ENCODE peak calls at places on chromosomes 5 and 9, in nine cellular contexts. One of them, this sample, is unnamed.

GRCh38 chr5:6755941-6756340 is 42.7 kb downstream of the TENT4A start:
- DNase-seq in H4: no peak
- DNase-seq in stimulated activated CD8-positive, alpha-beta memory T cell treated with anti-CD3 and anti-CD28 coated beads, Interleukin-15, amount 100 ng/mL, for 24 hours: no peak
- DNase-seq in mucosa of gallbladder: no peak
- DNase-seq in NCI-H2081: no peak
- DNase-seq in HuH-7: no peak
- DNase-seq in GM12865: no peak
- DNase-seq in activated CD4-positive, alpha-beta memory T cell treated with anti-CD3 and anti-CD28 coated beads, Interleukin-2, amount 10 ng/mL, durations not matched to agents 7 days and 5 days: no peak
- DNase-seq in RCC 7860: no peak
- DNase-seq in this sample: no peak

GRCh38 chr9:87950765-87951488 is 23.4 kb downstream of the CDK20 start:
- DNase-seq in H4: peak
- DNase-seq in stimulated activated CD8-positive, alpha-beta memory T cell treated with anti-CD3 and anti-CD28 coated beads, Interleukin-15, amount 100 ng/mL, for 24 hours: no peak
- DNase-seq in mucosa of gallbladder: no peak
- DNase-seq in NCI-H2081: no peak
- DNase-seq in HuH-7: peak
- DNase-seq in GM12865: peak
- DNase-seq in activated CD4-positive, alpha-beta memory T cell treated with anti-CD3 and anti-CD28 coated beads, Interleukin-2, amount 10 ng/mL, durations not matched to agents 7 days and 5 days: no peak
- DNase-seq in RCC 7860: no peak
- DNase-seq in this sample: no peak

GRCh38 chr5:97854871-97855762 is 672.1 kb upstream of the RIOK2 start:
- DNase-seq in H4: peak
- DNase-seq in stimulated activated CD8-positive, alpha-beta memory T cell treated with anti-CD3 and anti-CD28 coated beads, Interleukin-15, amount 100 ng/mL, for 24 hours: no peak
- DNase-seq in mucosa of gallbladder: no peak
- DNase-seq in NCI-H2081: no peak
- DNase-seq in HuH-7: no peak
- DNase-seq in GM12865: no peak
- DNase-seq in activated CD4-positive, alpha-beta memory T cell treated with anti-CD3 and anti-CD28 coated beads, Interleukin-2, amount 10 ng/mL, durations not matched to agents 7 days and 5 days: no peak
- DNase-seq in RCC 7860: no peak
- DNase-seq in this sample: peak

GRCh38 chr9:109331353-109331752 is 10.5 kb upstream of the EPB41L4B start:
- DNase-seq in H4: peak
- DNase-seq in stimulated activated CD8-positive, alpha-beta memory T cell treated with anti-CD3 and anti-CD28 coated beads, Interleukin-15, amount 100 ng/mL, for 24 hours: no peak
- DNase-seq in mucosa of gallbladder: peak
- DNase-seq in NCI-H2081: no peak
- DNase-seq in HuH-7: no peak
- DNase-seq in GM12865: no peak
- DNase-seq in activated CD4-positive, alpha-beta memory T cell treated with anti-CD3 and anti-CD28 coated beads, Interleukin-2, amount 10 ng/mL, durations not matched to agents 7 days and 5 days: no peak
- DNase-seq in RCC 7860: no peak
- DNase-seq in this sample: no peak

GRCh38 chr9:122261469-122261881 is 3.2 kb downstream of the RBM18 start:
- DNase-seq in H4: peak
- DNase-seq in stimulated activated CD8-positive, alpha-beta memory T cell treated with anti-CD3 and anti-CD28 coated beads, Interleukin-15, amount 100 ng/mL, for 24 hours: no peak
- DNase-seq in mucosa of gallbladder: peak
- DNase-seq in NCI-H2081: no peak
- DNase-seq in HuH-7: peak
- DNase-seq in GM12865: no peak
- DNase-seq in activated CD4-positive, alpha-beta memory T cell treated with anti-CD3 and anti-CD28 coated beads, Interleukin-2, amount 10 ng/mL, durations not matched to agents 7 days and 5 days: no peak
- DNase-seq in RCC 7860: no peak
- DNase-seq in this sample: no peak

GRCh38 chr9:128593856-128594255 is 41.5 kb downstream of the SPTAN1 start:
- DNase-seq in H4: no peak
- DNase-seq in stimulated activated CD8-positive, alpha-beta memory T cell treated with anti-CD3 and anti-CD28 coated beads, Interleukin-15, amount 100 ng/mL, for 24 hours: no peak
- DNase-seq in mucosa of gallbladder: no peak
- DNase-seq in NCI-H2081: no peak
- DNase-seq in HuH-7: no peak
- DNase-seq in GM12865: no peak
- DNase-seq in activated CD4-positive, alpha-beta memory T cell treated with anti-CD3 and anti-CD28 coated beads, Interleukin-2, amount 10 ng/mL, durations not matched to agents 7 days and 5 days: no peak
- DNase-seq in RCC 7860: no peak
- DNase-seq in this sample: no peak

GRCh38 chr5:180467028-180467427 is 27.2 kb upstream of the CNOT6 start:
- DNase-seq in H4: peak
- DNase-seq in stimulated activated CD8-positive, alpha-beta memory T cell treated with anti-CD3 and anti-CD28 coated beads, Interleukin-15, amount 100 ng/mL, for 24 hours: no peak
- DNase-seq in mucosa of gallbladder: peak
- DNase-seq in NCI-H2081: no peak
- DNase-seq in HuH-7: no peak
- DNase-seq in GM12865: no peak
- DNase-seq in activated CD4-positive, alpha-beta memory T cell treated with anti-CD3 and anti-CD28 coated beads, Interleukin-2, amount 10 ng/mL, durations not matched to agents 7 days and 5 days: no peak
- DNase-seq in RCC 7860: peak
- DNase-seq in this sample: no peak

GRCh38 chr5:115379622-115380344 is 83.3 kb upstream of the CCDC112 start:
- DNase-seq in H4: no peak
- DNase-seq in stimulated activated CD8-positive, alpha-beta memory T cell treated with anti-CD3 and anti-CD28 coated beads, Interleukin-15, amount 100 ng/mL, for 24 hours: no peak
- DNase-seq in mucosa of gallbladder: peak
- DNase-seq in NCI-H2081: peak
- DNase-seq in HuH-7: no peak
- DNase-seq in GM12865: peak
- DNase-seq in activated CD4-positive, alpha-beta memory T cell treated with anti-CD3 and anti-CD28 coated beads, Interleukin-2, amount 10 ng/mL, durations not matched to agents 7 days and 5 days: peak
- DNase-seq in RCC 7860: peak
- DNase-seq in this sample: no peak

GRCh38 chr9:117414220-117414905 is 494 bp downstream of the ASTN2 start:
- DNase-seq in H4: no peak
- DNase-seq in stimulated activated CD8-positive, alpha-beta memory T cell treated with anti-CD3 and anti-CD28 coated beads, Interleukin-15, amount 100 ng/mL, for 24 hours: no peak
- DNase-seq in mucosa of gallbladder: no peak
- DNase-seq in NCI-H2081: peak
- DNase-seq in HuH-7: peak
- DNase-seq in GM12865: peak
- DNase-seq in activated CD4-positive, alpha-beta memory T cell treated with anti-CD3 and anti-CD28 coated beads, Interleukin-2, amount 10 ng/mL, durations not matched to agents 7 days and 5 days: no peak
- DNase-seq in RCC 7860: no peak
- DNase-seq in this sample: no peak

GRCh38 chr5:123718238-123718637 is 206.3 kb downstream of the CSNK1G3 start:
- DNase-seq in H4: no peak
- DNase-seq in stimulated activated CD8-positive, alpha-beta memory T cell treated with anti-CD3 and anti-CD28 coated beads, Interleukin-15, amount 100 ng/mL, for 24 hours: no peak
- DNase-seq in mucosa of gallbladder: no peak
- DNase-seq in NCI-H2081: no peak
- DNase-seq in HuH-7: no peak
- DNase-seq in GM12865: no peak
- DNase-seq in activated CD4-positive, alpha-beta memory T cell treated with anti-CD3 and anti-CD28 coated beads, Interleukin-2, amount 10 ng/mL, durations not matched to agents 7 days and 5 days: no peak
- DNase-seq in RCC 7860: no peak
- DNase-seq in this sample: no peak

This sample was measured in H1.